ENCODE peak calls at places on chromosomes 13 and 19, in seven cellular contexts. A is amniotic stem cell, N is NCI-H2029 treated with DMSO at 0.1 percent for 48 hours, B is Peyer's patch, K is NCI-H1930, T is stomach, G is fibroblast of mammary gland. E is an unnamed sample.
A peak's percentile ranks its signal among the peaks of the same experiment; 100 is the strongest.

GRCh38 chr13:100039740-100040139 is 49.2 kb upstream of the PCCA start:
- DNase-seq in B (no peak), N (no peak), T (no peak), A (no peak), K (peak; percentile 27), G (no peak), E (no peak)

GRCh38 chr19:45076029-45076850 is at the start of gene ZNF296:
- DNase-seq in B (peak; percentile 91), K (peak; percentile 70), G (peak; percentile 31), A (no peak), T (peak; percentile 94), N (no peak), E (peak; percentile 85)

GRCh38 chr19:42114412-42114811 is 17.8 kb downstream of the POU2F2 start:
- DNase-seq in G (no peak), B (peak; percentile 92), K (no peak), A (no peak), N (peak; percentile 37), T (no peak), E (no peak)

GRCh38 chr19:47726467-47726866 is 13.2 kb downstream of the EHD2 start:
- DNase-seq in N (no peak), B (no peak), G (peak; percentile 73), K (no peak), T (no peak), A (no peak), E (no peak)

GRCh38 chr19:16541526-16542044 is 652 bp downstream of the CHERP start:
- DNase-seq in K (no peak), N (no peak), G (peak; percentile 23), A (no peak), T (no peak), B (no peak), E (no peak)

GRCh38 chr13:77820431-77821149 is 98.0 kb downstream of the EDNRB start:
- DNase-seq in N (no peak), A (no peak), G (no peak), B (no peak), K (no peak), T (no peak), E (no peak)

GRCh38 chr13:52461265-52461664 is 6.0 kb downstream of the CKAP2 start:
- DNase-seq in A (no peak), T (no peak), B (no peak), K (no peak), G (no peak), N (no peak), E (no peak)

GRCh38 chr13:74158028-74158427 is 23.8 kb upstream of the KLF12 start:
- DNase-seq in N (no peak), A (no peak), B (no peak), K (no peak), G (peak; percentile 55), T (no peak), E (no peak)

GRCh38 chr13:48403151-48403631 is 9.7 kb downstream of the LPAR6 start:
- DNase-seq in G (peak; percentile 45), T (no peak), K (no peak), N (no peak), B (no peak), A (no peak), E (peak; percentile 11)

E was measured in GM12891.